ENCODE peak calls at places on chromosome 17, in eight cellular contexts. One of them, this sample, is unnamed.
A peak's percentile ranks its signal among the peaks of the same experiment; 100 is the strongest.

GRCh38 chr17:37830151-37830993 is 85.5 kb upstream of the HNF1B start:
- DNase-seq in activated CD4-positive, alpha-beta T cell treated with anti-CD3 and anti-CD28 coated beads, Interleukin-2, amount 50 U/mL, for 1 hour: no peak
- DNase-seq in HL-60: no peak
- DNase-seq in T47D: no peak
- DNase-seq in transverse colon: no peak
- DNase-seq in anterior cingulate cortex: no peak
- DNase-seq in activated T-cell treated with anti-CD3 and anti-CD28 coated beads for 48 hours: no peak
- DNase-seq in head of caudate nucleus: no peak
- DNase-seq in this sample: no peak

GRCh38 chr17:79079421-79080200 is 5.0 kb downstream of the ENGASE start:
- DNase-seq in activated CD4-positive, alpha-beta T cell treated with anti-CD3 and anti-CD28 coated beads, Interleukin-2, amount 50 U/mL, for 1 hour: no peak
- DNase-seq in HL-60: no peak
- DNase-seq in T47D: no peak
- DNase-seq in transverse colon: no peak
- DNase-seq in anterior cingulate cortex: no peak
- DNase-seq in activated T-cell treated with anti-CD3 and anti-CD28 coated beads for 48 hours: no peak
- DNase-seq in head of caudate nucleus: no peak
- DNase-seq in this sample: no peak

GRCh38 chr17:79273660-79274059 is 199.0 kb downstream of the ENGASE start:
- DNase-seq in activated CD4-positive, alpha-beta T cell treated with anti-CD3 and anti-CD28 coated beads, Interleukin-2, amount 50 U/mL, for 1 hour: no peak
- DNase-seq in HL-60: no peak
- DNase-seq in T47D: peak; percentile 42
- DNase-seq in transverse colon: no peak
- DNase-seq in anterior cingulate cortex: no peak
- DNase-seq in activated T-cell treated with anti-CD3 and anti-CD28 coated beads for 48 hours: no peak
- DNase-seq in head of caudate nucleus: no peak
- DNase-seq in this sample: no peak

GRCh38 chr17:68085751-68086445 is 50.4 kb downstream of the KPNA2 start:
- DNase-seq in activated CD4-positive, alpha-beta T cell treated with anti-CD3 and anti-CD28 coated beads, Interleukin-2, amount 50 U/mL, for 1 hour: no peak
- DNase-seq in HL-60: peak; percentile 50
- DNase-seq in T47D: no peak
- DNase-seq in transverse colon: peak; percentile 59
- DNase-seq in anterior cingulate cortex: no peak
- DNase-seq in activated T-cell treated with anti-CD3 and anti-CD28 coated beads for 48 hours: no peak
- DNase-seq in head of caudate nucleus: no peak
- DNase-seq in this sample: no peak

GRCh38 chr17:72400863-72401262 is 280.0 kb downstream of the SOX9 start:
- DNase-seq in activated CD4-positive, alpha-beta T cell treated with anti-CD3 and anti-CD28 coated beads, Interleukin-2, amount 50 U/mL, for 1 hour: no peak
- DNase-seq in HL-60: no peak
- DNase-seq in T47D: no peak
- DNase-seq in transverse colon: no peak
- DNase-seq in anterior cingulate cortex: no peak
- DNase-seq in activated T-cell treated with anti-CD3 and anti-CD28 coated beads for 48 hours: no peak
- DNase-seq in head of caudate nucleus: no peak
- DNase-seq in this sample: no peak

GRCh38 chr17:60170835-60171752 is 21.3 kb downstream of the CA4 start:
- DNase-seq in activated CD4-positive, alpha-beta T cell treated with anti-CD3 and anti-CD28 coated beads, Interleukin-2, amount 50 U/mL, for 1 hour: no peak
- DNase-seq in HL-60: no peak
- DNase-seq in T47D: peak; percentile 23
- DNase-seq in transverse colon: no peak
- DNase-seq in anterior cingulate cortex: no peak
- DNase-seq in activated T-cell treated with anti-CD3 and anti-CD28 coated beads for 48 hours: no peak
- DNase-seq in head of caudate nucleus: peak; percentile 51
- DNase-seq in this sample: peak; percentile 23

GRCh38 chr17:49880291-49881053 is 32.6 kb upstream of the TAC4 start:
- DNase-seq in activated CD4-positive, alpha-beta T cell treated with anti-CD3 and anti-CD28 coated beads, Interleukin-2, amount 50 U/mL, for 1 hour: peak; percentile 72
- DNase-seq in HL-60: peak; percentile 24
- DNase-seq in T47D: peak; percentile 97
- DNase-seq in transverse colon: peak; percentile 71
- DNase-seq in anterior cingulate cortex: no peak
- DNase-seq in activated T-cell treated with anti-CD3 and anti-CD28 coated beads for 48 hours: peak; percentile 75
- DNase-seq in head of caudate nucleus: peak; percentile 76
- DNase-seq in this sample: peak; percentile 50

GRCh38 chr17:68603027-68603426 is 1.9 kb upstream of the FAM20A start:
- DNase-seq in activated CD4-positive, alpha-beta T cell treated with anti-CD3 and anti-CD28 coated beads, Interleukin-2, amount 50 U/mL, for 1 hour: no peak
- DNase-seq in HL-60: peak; percentile 39
- DNase-seq in T47D: no peak
- DNase-seq in transverse colon: no peak
- DNase-seq in anterior cingulate cortex: no peak
- DNase-seq in activated T-cell treated with anti-CD3 and anti-CD28 coated beads for 48 hours: no peak
- DNase-seq in head of caudate nucleus: no peak
- DNase-seq in this sample: no peak

GRCh38 chr17:45406107-45406506 is 26.6 kb downstream of the ARHGAP27 start:
- DNase-seq in activated CD4-positive, alpha-beta T cell treated with anti-CD3 and anti-CD28 coated beads, Interleukin-2, amount 50 U/mL, for 1 hour: no peak
- DNase-seq in HL-60: no peak
- DNase-seq in T47D: no peak
- DNase-seq in transverse colon: no peak
- DNase-seq in anterior cingulate cortex: no peak
- DNase-seq in activated T-cell treated with anti-CD3 and anti-CD28 coated beads for 48 hours: no peak
- DNase-seq in head of caudate nucleus: no peak
- DNase-seq in this sample: no peak

GRCh38 chr17:4073983-4074830 is 68.6 kb downstream of the ZZEF1 start:
- DNase-seq in activated CD4-positive, alpha-beta T cell treated with anti-CD3 and anti-CD28 coated beads, Interleukin-2, amount 50 U/mL, for 1 hour: no peak
- DNase-seq in HL-60: peak; percentile 21
- DNase-seq in T47D: no peak
- DNase-seq in transverse colon: peak; percentile 55
- DNase-seq in anterior cingulate cortex: no peak
- DNase-seq in activated T-cell treated with anti-CD3 and anti-CD28 coated beads for 48 hours: no peak
- DNase-seq in head of caudate nucleus: no peak
- DNase-seq in this sample: peak; percentile 10

GRCh38 chr17:42136654-42137051 is 14.0 kb downstream of the HSPB9 start:
- DNase-seq in activated CD4-positive, alpha-beta T cell treated with anti-CD3 and anti-CD28 coated beads, Interleukin-2, amount 50 U/mL, for 1 hour: no peak
- DNase-seq in HL-60: no peak
- DNase-seq in T47D: no peak
- DNase-seq in transverse colon: no peak
- DNase-seq in anterior cingulate cortex: no peak
- DNase-seq in activated T-cell treated with anti-CD3 and anti-CD28 coated beads for 48 hours: no peak
- DNase-seq in head of caudate nucleus: no peak
- DNase-seq in this sample: no peak

GRCh38 chr17:83029571-83029970 is 49.8 kb upstream of the METRNL start:
- DNase-seq in activated CD4-positive, alpha-beta T cell treated with anti-CD3 and anti-CD28 coated beads, Interleukin-2, amount 50 U/mL, for 1 hour: no peak
- DNase-seq in HL-60: no peak
- DNase-seq in T47D: no peak
- DNase-seq in transverse colon: no peak
- DNase-seq in anterior cingulate cortex: no peak
- DNase-seq in activated T-cell treated with anti-CD3 and anti-CD28 coated beads for 48 hours: no peak
- DNase-seq in head of caudate nucleus: no peak
- DNase-seq in this sample: no peak

GRCh38 chr17:75454193-75454592 is 2.2 kb upstream of the TMEM94 start:
- DNase-seq in activated CD4-positive, alpha-beta T cell treated with anti-CD3 and anti-CD28 coated beads, Interleukin-2, amount 50 U/mL, for 1 hour: no peak
- DNase-seq in HL-60: no peak
- DNase-seq in T47D: no peak
- DNase-seq in transverse colon: no peak
- DNase-seq in anterior cingulate cortex: no peak
- DNase-seq in activated T-cell treated with anti-CD3 and anti-CD28 coated beads for 48 hours: no peak
- DNase-seq in head of caudate nucleus: no peak
- DNase-seq in this sample: no peak

GRCh38 chr17:75124041-75124818 is 7.3 kb downstream of the NT5C start:
- DNase-seq in activated CD4-positive, alpha-beta T cell treated with anti-CD3 and anti-CD28 coated beads, Interleukin-2, amount 50 U/mL, for 1 hour: peak; percentile 55
- DNase-seq in HL-60: no peak
- DNase-seq in T47D: no peak
- DNase-seq in transverse colon: peak; percentile 95
- DNase-seq in anterior cingulate cortex: no peak
- DNase-seq in activated T-cell treated with anti-CD3 and anti-CD28 coated beads for 48 hours: peak; percentile 49
- DNase-seq in head of caudate nucleus: peak; percentile 59
- DNase-seq in this sample: peak; percentile 52

GRCh38 chr17:80109713-80110446 is 8.5 kb downstream of the GAA start:
- DNase-seq in activated CD4-positive, alpha-beta T cell treated with anti-CD3 and anti-CD28 coated beads, Interleukin-2, amount 50 U/mL, for 1 hour: no peak
- DNase-seq in HL-60: no peak
- DNase-seq in T47D: no peak
- DNase-seq in transverse colon: no peak
- DNase-seq in anterior cingulate cortex: no peak
- DNase-seq in activated T-cell treated with anti-CD3 and anti-CD28 coated beads for 48 hours: no peak
- DNase-seq in head of caudate nucleus: peak; percentile 18
- DNase-seq in this sample: no peak

GRCh38 chr17:50421308-50422031 is 4.5 kb upstream of the ACSF2 start:
- DNase-seq in activated CD4-positive, alpha-beta T cell treated with anti-CD3 and anti-CD28 coated beads, Interleukin-2, amount 50 U/mL, for 1 hour: no peak
- DNase-seq in HL-60: peak; percentile 54
- DNase-seq in T47D: no peak
- DNase-seq in transverse colon: no peak
- DNase-seq in anterior cingulate cortex: no peak
- DNase-seq in activated T-cell treated with anti-CD3 and anti-CD28 coated beads for 48 hours: no peak
- DNase-seq in head of caudate nucleus: no peak
- DNase-seq in this sample: no peak

GRCh38 chr17:28878981-28879380 is 18.6 kb downstream of the FLOT2 start:
- DNase-seq in activated CD4-positive, alpha-beta T cell treated with anti-CD3 and anti-CD28 coated beads, Interleukin-2, amount 50 U/mL, for 1 hour: no peak
- DNase-seq in HL-60: no peak
- DNase-seq in T47D: peak; percentile 97
- DNase-seq in transverse colon: no peak
- DNase-seq in anterior cingulate cortex: no peak
- DNase-seq in activated T-cell treated with anti-CD3 and anti-CD28 coated beads for 48 hours: no peak
- DNase-seq in head of caudate nucleus: no peak
- DNase-seq in this sample: peak; percentile 33

GRCh38 chr17:45246861-45247428 is 14.9 kb downstream of the SPATA32 start:
- DNase-seq in activated CD4-positive, alpha-beta T cell treated with anti-CD3 and anti-CD28 coated beads, Interleukin-2, amount 50 U/mL, for 1 hour: peak; percentile 76
- DNase-seq in HL-60: no peak
- DNase-seq in T47D: peak; percentile 68
- DNase-seq in transverse colon: no peak
- DNase-seq in anterior cingulate cortex: no peak
- DNase-seq in activated T-cell treated with anti-CD3 and anti-CD28 coated beads for 48 hours: no peak
- DNase-seq in head of caudate nucleus: no peak
- DNase-seq in this sample: no peak

GRCh38 chr17:40553694-40554534 is 11.4 kb downstream of the CCR7 start:
- DNase-seq in activated CD4-positive, alpha-beta T cell treated with anti-CD3 and anti-CD28 coated beads, Interleukin-2, amount 50 U/mL, for 1 hour: no peak
- DNase-seq in HL-60: no peak
- DNase-seq in T47D: no peak
- DNase-seq in transverse colon: no peak
- DNase-seq in anterior cingulate cortex: peak; percentile 18
- DNase-seq in activated T-cell treated with anti-CD3 and anti-CD28 coated beads for 48 hours: no peak
- DNase-seq in head of caudate nucleus: peak; percentile 62
- DNase-seq in this sample: peak; percentile 79

GRCh38 chr17:62681939-62682381 is 54.5 kb downstream of the MRC2 start:
- DNase-seq in activated CD4-positive, alpha-beta T cell treated with anti-CD3 and anti-CD28 coated beads, Interleukin-2, amount 50 U/mL, for 1 hour: no peak
- DNase-seq in HL-60: no peak
- DNase-seq in T47D: no peak
- DNase-seq in transverse colon: no peak
- DNase-seq in anterior cingulate cortex: peak; percentile 21
- DNase-seq in activated T-cell treated with anti-CD3 and anti-CD28 coated beads for 48 hours: no peak
- DNase-seq in head of caudate nucleus: no peak
- DNase-seq in this sample: no peak

GRCh38 chr17:56833023-56833811 is 503 bp downstream of the C17orf67 start:
- DNase-seq in activated CD4-positive, alpha-beta T cell treated with anti-CD3 and anti-CD28 coated beads, Interleukin-2, amount 50 U/mL, for 1 hour: peak; percentile 64
- DNase-seq in HL-60: peak; percentile 75
- DNase-seq in T47D: peak; percentile 63
- DNase-seq in transverse colon: peak; percentile 75
- DNase-seq in anterior cingulate cortex: no peak
- DNase-seq in activated T-cell treated with anti-CD3 and anti-CD28 coated beads for 48 hours: peak; percentile 53
- DNase-seq in head of caudate nucleus: peak; percentile 68
- DNase-seq in this sample: peak; percentile 49

GRCh38 chr17:72465191-72466024 is 344.6 kb downstream of the SOX9 start:
- DNase-seq in activated CD4-positive, alpha-beta T cell treated with anti-CD3 and anti-CD28 coated beads, Interleukin-2, amount 50 U/mL, for 1 hour: no peak
- DNase-seq in HL-60: no peak
- DNase-seq in T47D: no peak
- DNase-seq in transverse colon: peak; percentile 77
- DNase-seq in anterior cingulate cortex: no peak
- DNase-seq in activated T-cell treated with anti-CD3 and anti-CD28 coated beads for 48 hours: no peak
- DNase-seq in head of caudate nucleus: no peak
- DNase-seq in this sample: peak; percentile 77

GRCh38 chr17:14921936-14922335 is 343.2 kb downstream of the PMP22 start:
- DNase-seq in activated CD4-positive, alpha-beta T cell treated with anti-CD3 and anti-CD28 coated beads, Interleukin-2, amount 50 U/mL, for 1 hour: no peak
- DNase-seq in HL-60: no peak
- DNase-seq in T47D: no peak
- DNase-seq in transverse colon: no peak
- DNase-seq in anterior cingulate cortex: no peak
- DNase-seq in activated T-cell treated with anti-CD3 and anti-CD28 coated beads for 48 hours: no peak
- DNase-seq in head of caudate nucleus: no peak
- DNase-seq in this sample: no peak

GRCh38 chr17:48132375-48132774 is 24.8 kb downstream of the SNX11 start:
- DNase-seq in activated CD4-positive, alpha-beta T cell treated with anti-CD3 and anti-CD28 coated beads, Interleukin-2, amount 50 U/mL, for 1 hour: no peak
- DNase-seq in HL-60: no peak
- DNase-seq in T47D: no peak
- DNase-seq in transverse colon: no peak
- DNase-seq in anterior cingulate cortex: no peak
- DNase-seq in activated T-cell treated with anti-CD3 and anti-CD28 coated beads for 48 hours: no peak
- DNase-seq in head of caudate nucleus: no peak
- DNase-seq in this sample: no peak

GRCh38 chr17:45852535-45853297 is 8.0 kb downstream of the SPPL2C start:
- DNase-seq in activated CD4-positive, alpha-beta T cell treated with anti-CD3 and anti-CD28 coated beads, Interleukin-2, amount 50 U/mL, for 1 hour: peak; percentile 62
- DNase-seq in HL-60: no peak
- DNase-seq in T47D: no peak
- DNase-seq in transverse colon: peak; percentile 57
- DNase-seq in anterior cingulate cortex: no peak
- DNase-seq in activated T-cell treated with anti-CD3 and anti-CD28 coated beads for 48 hours: peak; percentile 43
- DNase-seq in head of caudate nucleus: peak; percentile 78
- DNase-seq in this sample: peak; percentile 56

GRCh38 chr17:21297597-21297996 is 13.1 kb downstream of the MAP2K3 start:
- DNase-seq in activated CD4-positive, alpha-beta T cell treated with anti-CD3 and anti-CD28 coated beads, Interleukin-2, amount 50 U/mL, for 1 hour: no peak
- DNase-seq in HL-60: no peak
- DNase-seq in T47D: no peak
- DNase-seq in transverse colon: no peak
- DNase-seq in anterior cingulate cortex: no peak
- DNase-seq in activated T-cell treated with anti-CD3 and anti-CD28 coated beads for 48 hours: no peak
- DNase-seq in head of caudate nucleus: no peak
- DNase-seq in this sample: no peak

GRCh38 chr17:28612531-28612930 is 1.5 kb downstream of the RSKR start:
- DNase-seq in activated CD4-positive, alpha-beta T cell treated with anti-CD3 and anti-CD28 coated beads, Interleukin-2, amount 50 U/mL, for 1 hour: no peak
- DNase-seq in HL-60: no peak
- DNase-seq in T47D: no peak
- DNase-seq in transverse colon: no peak
- DNase-seq in anterior cingulate cortex: no peak
- DNase-seq in activated T-cell treated with anti-CD3 and anti-CD28 coated beads for 48 hours: no peak
- DNase-seq in head of caudate nucleus: no peak
- DNase-seq in this sample: no peak

GRCh38 chr17:16584273-16584995 is 15.4 kb upstream of the ZNF287 start:
- DNase-seq in activated CD4-positive, alpha-beta T cell treated with anti-CD3 and anti-CD28 coated beads, Interleukin-2, amount 50 U/mL, for 1 hour: peak; percentile 95
- DNase-seq in HL-60: no peak
- DNase-seq in T47D: peak; percentile 83
- DNase-seq in transverse colon: peak; percentile 94
- DNase-seq in anterior cingulate cortex: peak; percentile 89
- DNase-seq in activated T-cell treated with anti-CD3 and anti-CD28 coated beads for 48 hours: peak; percentile 90
- DNase-seq in head of caudate nucleus: peak; percentile 97
- DNase-seq in this sample: peak; percentile 87

GRCh38 chr17:40437095-40437732 is 6.0 kb upstream of the IGFBP4 start:
- DNase-seq in activated CD4-positive, alpha-beta T cell treated with anti-CD3 and anti-CD28 coated beads, Interleukin-2, amount 50 U/mL, for 1 hour: no peak
- DNase-seq in HL-60: peak; percentile 86
- DNase-seq in T47D: no peak
- DNase-seq in transverse colon: no peak
- DNase-seq in anterior cingulate cortex: no peak
- DNase-seq in activated T-cell treated with anti-CD3 and anti-CD28 coated beads for 48 hours: no peak
- DNase-seq in head of caudate nucleus: no peak
- DNase-seq in this sample: no peak

GRCh38 chr17:7238418-7239090 is 703 bp downstream of the PHF23 start:
- DNase-seq in activated CD4-positive, alpha-beta T cell treated with anti-CD3 and anti-CD28 coated beads, Interleukin-2, amount 50 U/mL, for 1 hour: no peak
- DNase-seq in HL-60: no peak
- DNase-seq in T47D: no peak
- DNase-seq in transverse colon: no peak
- DNase-seq in anterior cingulate cortex: no peak
- DNase-seq in activated T-cell treated with anti-CD3 and anti-CD28 coated beads for 48 hours: no peak
- DNase-seq in head of caudate nucleus: no peak
- DNase-seq in this sample: no peak

GRCh38 chr17:67491009-67491677 is 114.1 kb downstream of the PITPNC1 start:
- DNase-seq in activated CD4-positive, alpha-beta T cell treated with anti-CD3 and anti-CD28 coated beads, Interleukin-2, amount 50 U/mL, for 1 hour: no peak
- DNase-seq in HL-60: peak; percentile 93
- DNase-seq in T47D: peak; percentile 39
- DNase-seq in transverse colon: peak; percentile 72
- DNase-seq in anterior cingulate cortex: peak; percentile 75
- DNase-seq in activated T-cell treated with anti-CD3 and anti-CD28 coated beads for 48 hours: no peak
- DNase-seq in head of caudate nucleus: peak; percentile 59
- DNase-seq in this sample: peak; percentile 100

GRCh38 chr17:45143767-45144198 is 4.5 kb upstream of the HEXIM1 start:
- DNase-seq in activated CD4-positive, alpha-beta T cell treated with anti-CD3 and anti-CD28 coated beads, Interleukin-2, amount 50 U/mL, for 1 hour: no peak
- DNase-seq in HL-60: no peak
- DNase-seq in T47D: no peak
- DNase-seq in transverse colon: peak; percentile 78
- DNase-seq in anterior cingulate cortex: peak; percentile 21
- DNase-seq in activated T-cell treated with anti-CD3 and anti-CD28 coated beads for 48 hours: no peak
- DNase-seq in head of caudate nucleus: peak; percentile 66
- DNase-seq in this sample: peak; percentile 92

GRCh38 chr17:30600830-30601494 is 123.8 kb downstream of the GOSR1 start:
- DNase-seq in activated CD4-positive, alpha-beta T cell treated with anti-CD3 and anti-CD28 coated beads, Interleukin-2, amount 50 U/mL, for 1 hour: peak; percentile 2
- DNase-seq in HL-60: no peak
- DNase-seq in T47D: peak; percentile 47
- DNase-seq in transverse colon: peak; percentile 36
- DNase-seq in anterior cingulate cortex: no peak
- DNase-seq in activated T-cell treated with anti-CD3 and anti-CD28 coated beads for 48 hours: no peak
- DNase-seq in head of caudate nucleus: peak; percentile 40
- DNase-seq in this sample: peak; percentile 18

GRCh38 chr17:81020767-81021497 is 14.0 kb upstream of the BAIAP2 start:
- DNase-seq in activated CD4-positive, alpha-beta T cell treated with anti-CD3 and anti-CD28 coated beads, Interleukin-2, amount 50 U/mL, for 1 hour: no peak
- DNase-seq in HL-60: no peak
- DNase-seq in T47D: no peak
- DNase-seq in transverse colon: peak; percentile 80
- DNase-seq in anterior cingulate cortex: peak; percentile 58
- DNase-seq in activated T-cell treated with anti-CD3 and anti-CD28 coated beads for 48 hours: no peak
- DNase-seq in head of caudate nucleus: no peak
- DNase-seq in this sample: peak; percentile 55